ENCODE peak calls at places on chromosomes 3 and 15, in seven cellular contexts. One of them, this sample, is unnamed.

GRCh38 chr15:94075349-94075748 is 156.0 kb upstream of the MCTP2 start:
- DNase-seq in heart left ventricle: peak; percentile 78
- DNase-seq in mesendoderm: no peak
- DNase-seq in esophagus squamous epithelium: no peak
- DNase-seq in stomach: peak; percentile 29
- DNase-seq in A549: no peak
- DNase-seq in heart right ventricle: peak; percentile 52
- DNase-seq in this sample: no peak

GRCh38 chr15:43229977-43230376 is 9.2 kb upstream of the EPB42 start:
- DNase-seq in esophagus squamous epithelium: no peak
- DNase-seq in mesendoderm: no peak
- DNase-seq in stomach: no peak
- DNase-seq in heart right ventricle: no peak
- DNase-seq in A549: no peak
- DNase-seq in heart left ventricle: no peak
- DNase-seq in this sample: no peak

GRCh38 chr3:161969867-161970266 is 473.3 kb downstream of the OTOL1 start:
- DNase-seq in stomach: no peak
- DNase-seq in mesendoderm: no peak
- DNase-seq in esophagus squamous epithelium: no peak
- DNase-seq in A549: no peak
- DNase-seq in heart right ventricle: no peak
- DNase-seq in heart left ventricle: no peak
- DNase-seq in this sample: no peak

GRCh38 chr15:87874896-87875661 is 381.5 kb downstream of the NTRK3 start:
- DNase-seq in mesendoderm: no peak
- DNase-seq in heart left ventricle: no peak
- DNase-seq in A549: no peak
- DNase-seq in stomach: no peak
- DNase-seq in heart right ventricle: no peak
- DNase-seq in esophagus squamous epithelium: no peak
- DNase-seq in this sample: no peak

GRCh38 chr3:185822221-185822956 is 2.5 kb downstream of the IGF2BP2 start:
- DNase-seq in stomach: no peak
- DNase-seq in mesendoderm: no peak
- DNase-seq in heart left ventricle: no peak
- DNase-seq in esophagus squamous epithelium: no peak
- DNase-seq in A549: no peak
- DNase-seq in heart right ventricle: no peak
- DNase-seq in this sample: no peak

GRCh38 chr3:149080699-149081091 is 5.6 kb downstream of the HLTF start:
- DNase-seq in heart left ventricle: no peak
- DNase-seq in heart right ventricle: no peak
- DNase-seq in esophagus squamous epithelium: no peak
- DNase-seq in mesendoderm: no peak
- DNase-seq in A549: no peak
- DNase-seq in stomach: no peak
- DNase-seq in this sample: no peak

GRCh38 chr3:62558549-62559112 is 185.3 kb upstream of the FEZF2 start:
- DNase-seq in heart left ventricle: no peak
- DNase-seq in heart right ventricle: no peak
- DNase-seq in esophagus squamous epithelium: no peak
- DNase-seq in A549: peak; percentile 2
- DNase-seq in mesendoderm: peak; percentile 58
- DNase-seq in stomach: no peak
- DNase-seq in this sample: no peak

GRCh38 chr3:30493912-30494311 is 112.5 kb upstream of the TGFBR2 start:
- DNase-seq in heart left ventricle: no peak
- DNase-seq in mesendoderm: no peak
- DNase-seq in A549: no peak
- DNase-seq in stomach: no peak
- DNase-seq in esophagus squamous epithelium: no peak
- DNase-seq in heart right ventricle: no peak
- DNase-seq in this sample: no peak

GRCh38 chr15:68408971-68409370 is 23.0 kb downstream of the ITGA11 start:
- DNase-seq in mesendoderm: no peak
- DNase-seq in heart right ventricle: no peak
- DNase-seq in stomach: peak; percentile 14
- DNase-seq in esophagus squamous epithelium: no peak
- DNase-seq in heart left ventricle: peak; percentile 4
- DNase-seq in A549: no peak
- DNase-seq in this sample: no peak

GRCh38 chr3:151611464-151611863 is 122.3 kb upstream of the AADACL2 start:
- DNase-seq in esophagus squamous epithelium: no peak
- DNase-seq in A549: no peak
- DNase-seq in heart left ventricle: no peak
- DNase-seq in stomach: no peak
- DNase-seq in mesendoderm: no peak
- DNase-seq in heart right ventricle: no peak
- DNase-seq in this sample: no peak
- H3K4me1 ChIP-seq in esophagus squamous epithelium: no peaks in the 10 kb centered on the region
- H3K4me1 ChIP-seq in A549: no peaks in the 10 kb centered on the region
- H3K4me1 ChIP-seq in heart left ventricle: peaks cover 4% of the 10 kb centered on the region
- H3K4me1 ChIP-seq in stomach: no peaks in the 10 kb centered on the region
- H3K4me1 ChIP-seq in mesendoderm: no peaks in the 10 kb centered on the region
- H3K4me1 ChIP-seq in heart right ventricle: no peaks in the 10 kb centered on the region
- H3K4me1 ChIP-seq in this sample: no peaks in the 10 kb centered on the region

GRCh38 chr3:177195941-177196472 is 1.3 kb downstream of the TBL1XR1 start:
- DNase-seq in mesendoderm: no peak
- DNase-seq in heart left ventricle: no peak
- DNase-seq in A549: no peak
- DNase-seq in heart right ventricle: no peak
- DNase-seq in stomach: no peak
- DNase-seq in esophagus squamous epithelium: no peak
- DNase-seq in this sample: peak; percentile 53

GRCh38 chr3:177195242-177195940 is 1.9 kb downstream of the TBL1XR1 start:
- DNase-seq in heart left ventricle: no peak
- DNase-seq in mesendoderm: peak; percentile 78
- DNase-seq in A549: no peak
- DNase-seq in heart right ventricle: no peak
- DNase-seq in stomach: no peak
- DNase-seq in esophagus squamous epithelium: no peak
- DNase-seq in this sample: no peak

GRCh38 chr3:177191108-177191779 is 6.0 kb downstream of the TBL1XR1 start:
- DNase-seq in esophagus squamous epithelium: no peak
- DNase-seq in mesendoderm: no peak
- DNase-seq in heart right ventricle: no peak
- DNase-seq in heart left ventricle: no peak
- DNase-seq in stomach: no peak
- DNase-seq in A549: no peak
- DNase-seq in this sample: no peak

GRCh38 chr3:177194319-177194718 is 3.0 kb downstream of the TBL1XR1 start:
- DNase-seq in heart right ventricle: no peak
- DNase-seq in A549: no peak
- DNase-seq in stomach: no peak
- DNase-seq in heart left ventricle: no peak
- DNase-seq in mesendoderm: no peak
- DNase-seq in esophagus squamous epithelium: no peak
- DNase-seq in this sample: no peak

DNA sequence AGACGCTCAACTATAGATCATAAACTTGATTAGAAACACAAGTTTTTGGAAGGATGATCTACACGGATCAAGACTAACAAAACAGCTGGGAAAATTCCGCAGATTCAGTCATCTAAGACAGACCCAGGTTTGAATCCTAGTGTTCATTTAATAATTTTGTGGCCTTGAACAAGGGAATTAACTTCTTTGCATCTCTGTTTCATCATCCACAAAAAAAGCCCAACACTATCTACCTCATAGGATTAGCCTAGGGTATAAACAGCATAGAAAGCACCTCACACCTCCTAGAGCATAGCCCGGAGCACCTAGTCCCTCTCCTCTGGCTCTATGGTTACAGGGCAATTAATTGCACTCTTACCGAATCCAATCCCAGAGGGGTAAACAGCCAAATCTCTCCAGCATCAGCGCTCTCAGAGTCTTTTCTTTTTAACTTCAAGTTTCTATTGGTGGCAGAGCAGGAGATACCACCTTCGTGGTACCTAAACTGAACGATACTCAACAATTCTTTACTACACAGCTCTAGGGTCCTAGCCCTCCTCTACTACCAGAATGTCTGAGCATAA is 3.5 kb downstream of the TBL1XR1 start:
- DNase-seq in stomach: no peak
- DNase-seq in mesendoderm: peak; percentile 37
- DNase-seq in heart left ventricle: no peak
- DNase-seq in heart right ventricle: no peak
- DNase-seq in A549: no peak
- DNase-seq in esophagus squamous epithelium: no peak
- DNase-seq in this sample: no peak
- H3K4me1 ChIP-seq in stomach: peaks cover 62% of the 10 kb centered on the region
- H3K4me1 ChIP-seq in mesendoderm: peaks cover 6% of the 10 kb centered on the region
- H3K4me1 ChIP-seq in heart left ventricle: peaks cover 43% of the 10 kb centered on the region
- H3K4me1 ChIP-seq in heart right ventricle: peaks cover 40% of the 10 kb centered on the region
- H3K4me1 ChIP-seq in A549: peaks cover 25% of the 10 kb centered on the region
- H3K4me1 ChIP-seq in esophagus squamous epithelium: peaks cover 41% of the 10 kb centered on the region
- H3K4me1 ChIP-seq in this sample: peaks cover 14% of the 10 kb centered on the region

GRCh38 chr15:66077320-66077663 is 176.3 kb downstream of the MEGF11 start:
- DNase-seq in heart right ventricle: no peak
- DNase-seq in stomach: no peak
- DNase-seq in mesendoderm: no peak
- DNase-seq in heart left ventricle: no peak
- DNase-seq in A549: no peak
- DNase-seq in esophagus squamous epithelium: no peak
- DNase-seq in this sample: no peak
- H3K4me1 ChIP-seq in heart right ventricle: no peaks in the 10 kb centered on the region
- H3K4me1 ChIP-seq in stomach: peaks cover 12% of the 10 kb centered on the region
- H3K4me1 ChIP-seq in mesendoderm: peaks cover 3% of the 10 kb centered on the region
- H3K4me1 ChIP-seq in heart left ventricle: no peaks in the 10 kb centered on the region
- H3K4me1 ChIP-seq in A549: peaks cover 12% of the 10 kb centered on the region
- H3K4me1 ChIP-seq in esophagus squamous epithelium: no peaks in the 10 kb centered on the region
- H3K4me1 ChIP-seq in this sample: no peaks in the 10 kb centered on the region

GRCh38 chr3:129018751-129019150 is 17.6 kb downstream of the EFCC1 start:
- DNase-seq in heart right ventricle: no peak
- DNase-seq in esophagus squamous epithelium: no peak
- DNase-seq in mesendoderm: no peak
- DNase-seq in A549: no peak
- DNase-seq in stomach: no peak
- DNase-seq in heart left ventricle: peak; percentile 15
- DNase-seq in this sample: no peak
- H3K4me1 ChIP-seq in heart right ventricle: peaks cover 73% of the 10 kb centered on the region
- H3K4me1 ChIP-seq in esophagus squamous epithelium: peaks cover 30% of the 10 kb centered on the region
- H3K4me1 ChIP-seq in mesendoderm: no peaks in the 10 kb centered on the region
- H3K4me1 ChIP-seq in A549: peaks cover 16% of the 10 kb centered on the region
- H3K4me1 ChIP-seq in stomach: peaks cover 35% of the 10 kb centered on the region
- H3K4me1 ChIP-seq in heart left ventricle: peaks cover 81% of the 10 kb centered on the region
- H3K4me1 ChIP-seq in this sample: peaks cover 14% of the 10 kb centered on the region

GRCh38 chr15:80172401-80172800 is 19.6 kb downstream of the FAH start:
- DNase-seq in heart left ventricle: no peak
- DNase-seq in mesendoderm: no peak
- DNase-seq in heart right ventricle: no peak
- DNase-seq in stomach: no peak
- DNase-seq in A549: no peak
- DNase-seq in esophagus squamous epithelium: no peak
- DNase-seq in this sample: no peak
- H3K4me1 ChIP-seq in heart left ventricle: peaks cover 12% of the 10 kb centered on the region
- H3K4me1 ChIP-seq in mesendoderm: no peaks in the 10 kb centered on the region
- H3K4me1 ChIP-seq in heart right ventricle: peaks cover 7% of the 10 kb centered on the region
- H3K4me1 ChIP-seq in stomach: peaks cover 21% of the 10 kb centered on the region
- H3K4me1 ChIP-seq in A549: no peaks in the 10 kb centered on the region
- H3K4me1 ChIP-seq in esophagus squamous epithelium: peaks cover 4% of the 10 kb centered on the region
- H3K4me1 ChIP-seq in this sample: no peaks in the 10 kb centered on the region

GRCh38 chr3:186986811-186987210 is 56.5 kb downstream of the ST6GAL1 start:
- DNase-seq in heart left ventricle: no peak
- DNase-seq in esophagus squamous epithelium: no peak
- DNase-seq in mesendoderm: no peak
- DNase-seq in stomach: no peak
- DNase-seq in heart right ventricle: no peak
- DNase-seq in A549: no peak
- DNase-seq in this sample: no peak
- H3K4me1 ChIP-seq in heart left ventricle: peaks cover 46% of the 10 kb centered on the region
- H3K4me1 ChIP-seq in esophagus squamous epithelium: peaks cover 2% of the 10 kb centered on the region
- H3K4me1 ChIP-seq in mesendoderm: peaks cover 3% of the 10 kb centered on the region
- H3K4me1 ChIP-seq in stomach: peaks cover 25% of the 10 kb centered on the region
- H3K4me1 ChIP-seq in heart right ventricle: peaks cover 62% of the 10 kb centered on the region
- H3K4me1 ChIP-seq in A549: peaks cover 8% of the 10 kb centered on the region
- H3K4me1 ChIP-seq in this sample: no peaks in the 10 kb centered on the region

GRCh38 chr3:141844812-141845211 is 31.6 kb upstream of the ATP1B3 start:
- DNase-seq in stomach: no peak
- DNase-seq in mesendoderm: no peak
- DNase-seq in heart right ventricle: no peak
- DNase-seq in heart left ventricle: no peak
- DNase-seq in A549: no peak
- DNase-seq in esophagus squamous epithelium: no peak
- DNase-seq in this sample: no peak
- H3K4me1 ChIP-seq in stomach: peaks cover 5% of the 10 kb centered on the region
- H3K4me1 ChIP-seq in mesendoderm: no peaks in the 10 kb centered on the region
- H3K4me1 ChIP-seq in heart right ventricle: peaks cover 5% of the 10 kb centered on the region
- H3K4me1 ChIP-seq in heart left ventricle: peaks cover 3% of the 10 kb centered on the region
- H3K4me1 ChIP-seq in A549: no peaks in the 10 kb centered on the region
- H3K4me1 ChIP-seq in esophagus squamous epithelium: peaks cover 6% of the 10 kb centered on the region
- H3K4me1 ChIP-seq in this sample: peaks cover 3% of the 10 kb centered on the region

GRCh38 chr3:37987751-37988179 is 2.8 kb upstream of the VILL start:
- DNase-seq in mesendoderm: no peak
- DNase-seq in stomach: peak; percentile 64
- DNase-seq in A549: no peak
- DNase-seq in heart right ventricle: no peak
- DNase-seq in heart left ventricle: no peak
- DNase-seq in esophagus squamous epithelium: no peak
- DNase-seq in this sample: peak; percentile 86
- H3K4me1 ChIP-seq in mesendoderm: no peaks in the 10 kb centered on the region
- H3K4me1 ChIP-seq in stomach: peaks cover 50% of the 10 kb centered on the region
- H3K4me1 ChIP-seq in A549: peaks cover 14% of the 10 kb centered on the region
- H3K4me1 ChIP-seq in heart right ventricle: peaks cover 9% of the 10 kb centered on the region
- H3K4me1 ChIP-seq in heart left ventricle: peaks cover 10% of the 10 kb centered on the region
- H3K4me1 ChIP-seq in esophagus squamous epithelium: peaks cover 37% of the 10 kb centered on the region
- H3K4me1 ChIP-seq in this sample: peaks cover 3% of the 10 kb centered on the region

GRCh38 chr3:71876706-71877105 is 91.8 kb upstream of the PROK2 start:
- DNase-seq in mesendoderm: no peak
- DNase-seq in stomach: no peak
- DNase-seq in heart right ventricle: no peak
- DNase-seq in A549: no peak
- DNase-seq in esophagus squamous epithelium: no peak
- DNase-seq in heart left ventricle: no peak
- DNase-seq in this sample: no peak
- H3K4me1 ChIP-seq in mesendoderm: peaks cover 10% of the 10 kb centered on the region
- H3K4me1 ChIP-seq in stomach: peaks cover 5% of the 10 kb centered on the region
- H3K4me1 ChIP-seq in heart right ventricle: no peaks in the 10 kb centered on the region
- H3K4me1 ChIP-seq in A549: no peaks in the 10 kb centered on the region
- H3K4me1 ChIP-seq in esophagus squamous epithelium: no peaks in the 10 kb centered on the region
- H3K4me1 ChIP-seq in heart left ventricle: peaks cover 2% of the 10 kb centered on the region
- H3K4me1 ChIP-seq in this sample: no peaks in the 10 kb centered on the region

This sample was measured in small intestine.